ENCODE peak calls at places on chromosomes 12 and 14, in nine cellular contexts. Y is HS-5; T is activated naive CD4-positive, alpha-beta T cell treated with anti-CD3 and anti-CD28 coated beads, Interleukin-2, amount 10 ng/mL, durations not matched to agents 7 days and 5 days; I is stimulated activated CD4-positive, alpha-beta T cell treated with anti-CD3 and anti-CD28 coated beads, Interleukin-1b, Interleukin-23, amount 100 ng/mL, for 24 hours; V is activated naive CD8-positive, alpha-beta T cell treated with anti-CD3 and anti-CD28 coated beads, Interleukin-2, amount 50 U/mL, for 24 hours; U is body of pancreas; M is Panc1; H is activated gamma-delta T cell; W is CMK. B is an unnamed sample.

GRCh38 chr14:90677484-90678045 is 138.7 kb downstream of the TTC7B start:
- DNase-seq in Y (no peak), T (no peak), I (no peak), V (peak), U (no peak), M (no peak), H (no peak), W (no peak), B (no peak)

GRCh38 chr14:60640859-60641721 is 8.2 kb downstream of the SIX1 start:
- DNase-seq in Y (no peak), T (no peak), I (no peak), V (no peak), U (no peak), M (no peak), H (no peak), W (no peak), B (no peak)

GRCh38 chr14:63727736-63728728 is at the start of gene SGPP1:
- DNase-seq in Y (peak), T (peak), I (peak), V (peak), U (peak), M (peak), H (peak), W (peak), B (peak)

GRCh38 chr14:85122690-85123089 is 407.3 kb upstream of the FLRT2 start:
- DNase-seq in Y (peak), T (no peak), I (no peak), V (no peak), U (no peak), M (no peak), H (no peak), W (no peak), B (no peak)

GRCh38 chr12:108515916-108516315 is 839 bp downstream of the FICD start:
- DNase-seq in Y (no peak), T (no peak), I (no peak), V (peak), U (peak), M (no peak), H (no peak), W (no peak), B (no peak)

GRCh38 chr12:31007636-31008175 is 66.0 kb upstream of the DDX11 start:
- DNase-seq in Y (no peak), T (no peak), I (no peak), V (no peak), U (no peak), M (no peak), H (no peak), W (no peak), B (no peak)

GRCh38 chr14:61489932-61490331 is 168.6 kb downstream of the PRKCH start:
- DNase-seq in Y (no peak), T (no peak), I (no peak), V (no peak), U (peak), M (no peak), H (no peak), W (no peak), B (no peak)

GRCh38 chr12:88393017-88393767 is 187.1 kb downstream of the KITLG start:
- DNase-seq in Y (no peak), T (no peak), I (no peak), V (no peak), U (peak), M (no peak), H (no peak), W (no peak), B (no peak)

GRCh38 chr14:50954811-50955372 is 10.6 kb upstream of the PYGL start:
- DNase-seq in Y (no peak), T (no peak), I (no peak), V (no peak), U (no peak), M (peak), H (no peak), W (no peak), B (no peak)

GRCh38 chr12:1318327-1319031 is 275.9 kb downstream of the FBXL14 start:
- DNase-seq in Y (peak), T (no peak), I (no peak), V (no peak), U (peak), M (no peak), H (no peak), W (no peak), B (no peak)

GRCh38 chr12:97643961-97644360 is 181.4 kb downstream of the RMST start:
- DNase-seq in Y (no peak), T (no peak), I (no peak), V (no peak), U (no peak), M (no peak), H (no peak), W (no peak), B (no peak)

GRCh38 chr12:7915911-7916403 is 20.0 kb downstream of the SLC2A3 start:
- DNase-seq in Y (no peak), T (no peak), I (no peak), V (peak), U (no peak), M (no peak), H (no peak), W (no peak), B (no peak)

GRCh38 chr14:92914087-92914656 is 8.8 kb upstream of the CHGA start:
- DNase-seq in Y (no peak), T (peak), I (no peak), V (peak), U (peak), M (no peak), H (no peak), W (no peak), B (no peak)

GRCh38 chr14:58533417-58533816 is 104.3 kb upstream of the DACT1 start:
- DNase-seq in Y (no peak), T (no peak), I (no peak), V (no peak), U (no peak), M (no peak), H (no peak), W (no peak), B (no peak)

GRCh38 chr14:104893435-104894207 is 28.6 kb downstream of the CEP170B start:
- DNase-seq in Y (no peak), T (no peak), I (no peak), V (peak), U (peak), M (no peak), H (no peak), W (no peak), B (no peak)

GRCh38 chr14:38197001-38197760 is 10.5 kb upstream of the SSTR1 start:
- DNase-seq in Y (peak), T (no peak), I (no peak), V (no peak), U (no peak), M (no peak), H (no peak), W (no peak), B (no peak)

GRCh38 chr12:6632026-6632978 is 3.5 kb downstream of the LPAR5 start:
- DNase-seq in Y (no peak), T (peak), I (no peak), V (peak), U (no peak), M (no peak), H (no peak), W (peak), B (no peak)

GRCh38 chr12:116958402-116959197 is 47.9 kb downstream of the FBXW8 start:
- DNase-seq in Y (no peak), T (no peak), I (no peak), V (no peak), U (no peak), M (no peak), H (no peak), W (no peak), B (no peak)

GRCh38 chr12:58479403-58479802 is 440.9 kb downstream of the LRIG3 start:
- DNase-seq in Y (no peak), T (no peak), I (no peak), V (no peak), U (no peak), M (no peak), H (no peak), W (no peak), B (no peak)

GRCh38 chr12:55931780-55932545 is 1.0 kb downstream of the DGKA start:
- DNase-seq in Y (no peak), T (peak), I (no peak), V (peak), U (peak), M (no peak), H (peak), W (peak), B (no peak)

GRCh38 chr12:69610729-69611128 is at the start of gene LRRC10:
- DNase-seq in Y (no peak), T (no peak), I (no peak), V (no peak), U (no peak), M (no peak), H (no peak), W (no peak), B (no peak)

GRCh38 chr14:33964599-33965317 is 13.9 kb upstream of the EGLN3 start:
- DNase-seq in Y (no peak), T (no peak), I (no peak), V (no peak), U (no peak), M (no peak), H (no peak), W (no peak), B (no peak)

GRCh38 chr12:59698599-59698998 is 102.8 kb downstream of the SLC16A7 start:
- DNase-seq in Y (peak), T (no peak), I (no peak), V (no peak), U (no peak), M (no peak), H (no peak), W (no peak), B (no peak)

GRCh38 chr14:103186894-103187586 is 63.8 kb downstream of the TNFAIP2 start:
- DNase-seq in Y (no peak), T (no peak), I (no peak), V (no peak), U (peak), M (no peak), H (no peak), W (no peak), B (no peak)

GRCh38 chr12:1594045-1594294 is 411 bp downstream of the FBXL14 start:
- DNase-seq in Y (no peak), T (no peak), I (no peak), V (peak), U (peak), M (no peak), H (no peak), W (no peak), B (no peak)

GRCh38 chr14:71410578-71411279 is 503.5 kb downstream of the PCNX1 start:
- DNase-seq in Y (no peak), T (no peak), I (no peak), V (no peak), U (no peak), M (no peak), H (no peak), W (no peak), B (no peak)